ENCODE peak calls at places on chromosomes 1 and 21, in ten cellular contexts. S is DND-41; P is H1; W is H9; H is kidney; J is hepatocyte; M is right atrium auricular region; V is adrenal gland; R is CD4-positive, alpha-beta T cell; O is PC-3. Q is an unnamed sample.

GRCh38 chr1:205652984-205653383 is 21.2 kb upstream of the ELK4 start:
- DNase-seq in V (no peak), H (no peak), R (no peak), P (no peak), S (no peak), O (peak), M (no peak), W (no peak), J (no peak), Q (no peak)

GRCh38 chr1:119253366-119253765 is 112.9 kb upstream of the WARS2 start:
- DNase-seq in J (no peak), S (no peak), M (no peak), P (no peak), H (no peak), O (peak), V (no peak), W (no peak), R (no peak), Q (no peak)

GRCh38 chr1:208078752-208079151 is 165.4 kb downstream of the PLXNA2 start:
- DNase-seq in S (no peak), V (no peak), J (no peak), M (no peak), R (no peak), P (no peak), O (no peak), H (no peak), W (no peak), Q (no peak)

GRCh38 chr1:228530951-228531731 is 44.0 kb downstream of the RNF187 start:
- DNase-seq in R (no peak), H (no peak), O (no peak), S (no peak), M (no peak), V (no peak), W (no peak), J (no peak), P (no peak), Q (no peak)

GRCh38 chr1:87512431-87512830 is 183.8 kb downstream of the LMO4 start:
- DNase-seq in V (no peak), J (no peak), W (no peak), S (no peak), H (no peak), M (no peak), O (no peak), R (no peak), P (no peak), Q (no peak)

GRCh38 chr1:24374891-24375786 is 38.4 kb downstream of the STPG1 start:
- DNase-seq in S (no peak), H (no peak), J (no peak), V (no peak), W (peak), R (no peak), P (no peak), O (peak), M (no peak), Q (no peak)

GRCh38 chr1:98086156-98086555 is 165.3 kb upstream of the DPYD start:
- DNase-seq in J (no peak), R (no peak), W (no peak), V (no peak), O (peak), M (no peak), S (no peak), P (no peak), H (no peak), Q (no peak)

GRCh38 chr1:157773723-157774350 is 3.1 kb downstream of the FCRL2 start:
- DNase-seq in H (no peak), R (no peak), M (no peak), J (peak), O (peak), W (peak), V (no peak), S (peak), P (no peak), Q (peak)

GRCh38 chr21:36693144-36694040 is 5.5 kb upstream of the SIM2 start:
- DNase-seq in W (peak), V (no peak), H (peak), J (no peak), P (peak), O (no peak), M (no peak), R (no peak), S (no peak), Q (peak)

GRCh38 chr1:150973826-150974579 is 632 bp downstream of the CERS2 start:
- DNase-seq in R (peak), H (peak), O (peak), W (peak), S (peak), V (peak), J (peak), M (no peak), P (peak), Q (peak)

GRCh38 chr1:151419819-151420218 is 20.4 kb downstream of the PSMB4 start:
- DNase-seq in W (no peak), S (no peak), J (no peak), R (no peak), M (no peak), H (no peak), P (no peak), O (no peak), V (no peak), Q (no peak)

GRCh38 chr1:25042876-25043580 is 113.0 kb upstream of the RUNX3 start:
- DNase-seq in H (no peak), W (no peak), P (no peak), M (no peak), V (no peak), R (no peak), J (no peak), S (no peak), O (no peak), Q (no peak)

GRCh38 chr1:16631248-16632043 is 18.1 kb upstream of the NBPF1 start:
- DNase-seq in O (no peak), P (peak), W (peak), R (no peak), V (peak), J (no peak), S (peak), M (peak), H (peak), Q (peak)

GRCh38 chr1:28671254-28671780 is 2.7 kb downstream of the GMEB1 start:
- DNase-seq in R (no peak), J (no peak), H (no peak), W (no peak), O (no peak), V (no peak), S (no peak), M (no peak), P (no peak), Q (no peak)

GRCh38 chr21:34073749-34074282 is 438 bp downstream of the MRPS6 start:
- DNase-seq in M (no peak), R (peak), W (no peak), V (no peak), O (peak), J (peak), P (peak), S (peak), H (peak), Q (peak)

GRCh38 chr1:7572654-7573152 is 198.4 kb upstream of the VAMP3 start:
- DNase-seq in V (no peak), M (no peak), J (no peak), P (no peak), W (no peak), S (no peak), H (peak), R (no peak), O (no peak), Q (no peak)

GRCh38 chr1:199855580-199855979 is 171.9 kb upstream of the NR5A2 start:
- DNase-seq in J (no peak), O (peak), M (no peak), H (no peak), W (no peak), R (no peak), S (no peak), P (no peak), V (no peak), Q (no peak)

GRCh38 chr1:198267921-198268320 is 111.1 kb downstream of the NEK7 start:
- DNase-seq in W (no peak), H (no peak), R (no peak), P (no peak), J (no peak), V (no peak), O (peak), S (no peak), M (no peak), Q (no peak)

GRCh38 chr21:34039678-34040382 is 33.5 kb upstream of the MRPS6 start:
- DNase-seq in M (no peak), P (peak), R (no peak), J (peak), S (no peak), W (peak), V (no peak), O (no peak), H (no peak), Q (no peak)

GRCh38 chr1:9655127-9655723 is 3.7 kb downstream of the PIK3CD start:
- DNase-seq in W (no peak), P (no peak), J (no peak), M (no peak), H (no peak), S (no peak), R (no peak), O (no peak), V (no peak), Q (peak)

GRCh38 chr1:9101510-9102146 is 27.3 kb downstream of the GPR157 start:
- DNase-seq in M (no peak), P (peak), O (peak), H (peak), V (peak), J (peak), W (peak), S (peak), R (no peak), Q (peak)

GRCh38 chr1:234722267-234722704 is 112.3 kb upstream of the IRF2BP2 start:
- DNase-seq in M (no peak), V (no peak), O (no peak), J (no peak), W (no peak), H (no peak), R (no peak), P (no peak), S (peak), Q (no peak)

GRCh38 chr21:35548904-35549615 is 500.0 kb upstream of the RUNX1 start:
- DNase-seq in R (no peak), O (peak), W (no peak), H (no peak), J (no peak), S (no peak), V (no peak), M (no peak), P (no peak), Q (no peak)

GRCh38 chr1:166952002-166952746 is 23.2 kb downstream of the ILDR2 start:
- DNase-seq in R (no peak), H (no peak), P (no peak), M (no peak), O (peak), W (no peak), J (no peak), S (no peak), V (no peak), Q (no peak)

GRCh38 chr1:91821126-91821868 is 64.7 kb downstream of the TGFBR3 start:
- DNase-seq in W (no peak), H (no peak), M (no peak), V (no peak), S (no peak), J (no peak), R (no peak), P (no peak), O (no peak), Q (no peak)

GRCh38 chr1:27137022-27137542 is 17.8 kb downstream of the SLC9A1 start:
- DNase-seq in S (peak), H (peak), V (peak), P (no peak), O (no peak), W (peak), R (peak), M (no peak), J (no peak), Q (peak)

GRCh38 chr1:200965111-200965510 is 58.4 kb downstream of the KIF21B start:
- DNase-seq in J (no peak), H (peak), S (no peak), W (no peak), V (no peak), M (no peak), P (no peak), O (no peak), R (no peak), Q (no peak)

GRCh38 chr1:169588785-169589485 is 2.7 kb upstream of the F5 start:
- DNase-seq in J (no peak), O (peak), H (no peak), V (no peak), M (no peak), S (no peak), R (no peak), P (no peak), W (no peak), Q (no peak)

GRCh38 chr1:173628888-173629287 is 6.2 kb upstream of the TEX50 start:
- DNase-seq in J (no peak), H (no peak), V (no peak), P (no peak), S (no peak), O (no peak), M (no peak), R (no peak), W (no peak), Q (no peak)

GRCh38 chr1:174769961-174770549 is 229.7 kb upstream of the CACYBP start:
- DNase-seq in O (peak), S (no peak), J (peak), R (no peak), W (no peak), V (no peak), P (no peak), H (no peak), M (no peak), Q (peak)

DNA sequence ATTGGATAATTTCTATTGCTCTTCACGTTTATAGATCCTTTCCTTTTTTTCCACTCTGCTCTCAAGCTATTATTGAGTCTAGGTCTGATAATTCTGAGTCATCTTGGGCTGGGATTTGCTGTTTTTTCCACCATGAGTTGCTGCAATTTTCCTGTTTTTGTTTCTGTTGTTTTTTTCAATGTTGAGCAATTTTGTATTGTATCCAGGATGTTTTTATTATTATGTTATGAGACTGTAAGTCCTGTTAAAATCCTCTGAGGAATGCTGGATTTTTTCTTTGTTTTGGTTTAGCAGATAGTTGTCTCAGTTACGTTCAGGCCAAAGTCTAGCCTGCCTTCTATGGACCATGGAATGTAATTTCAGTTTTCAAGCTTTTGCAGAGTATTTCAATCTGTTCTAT is 13.0 kb upstream of the SLC35A3 start:
- DNase-seq in M (no peak), H (no peak), V (no peak), W (no peak), R (no peak), J (no peak), S (no peak), P (no peak), O (no peak), Q (no peak)
- TF ChIP-seq CTCF in M (no peak), H (no peak), V (no peak), W (no peak), R (no peak), J (peak), S (no peak), P (no peak), O (no peak), Q (no peak)

GRCh38 chr1:34929853-34930701 is 627 bp upstream of the DLGAP3 start:
- DNase-seq in J (no peak), O (no peak), S (no peak), R (no peak), P (peak), V (no peak), W (peak), H (no peak), M (no peak), Q (no peak)
- TF ChIP-seq CTCF in J (no peak), O (no peak), S (no peak), R (no peak), P (peak), V (no peak), W (no peak), H (no peak), M (no peak), Q (peak)

GRCh38 chr1:20883766-20884165 is 96.7 kb upstream of the HP1BP3 start:
- DNase-seq in M (no peak), P (no peak), W (no peak), H (no peak), R (no peak), S (no peak), O (no peak), V (no peak), J (no peak), Q (no peak)

GRCh38 chr1:20882837-20883236 is 95.7 kb upstream of the HP1BP3 start:
- DNase-seq in S (no peak), M (no peak), V (no peak), W (no peak), P (no peak), O (no peak), R (no peak), J (no peak), H (no peak), Q (no peak)

GRCh38 chr1:20887269-20887668 is 100.2 kb upstream of the HP1BP3 start:
- DNase-seq in V (no peak), P (no peak), O (no peak), R (no peak), H (no peak), S (no peak), J (no peak), W (no peak), M (no peak), Q (no peak)

GRCh38 chr1:20884513-20884912 is 97.4 kb upstream of the HP1BP3 start:
- DNase-seq in V (no peak), O (no peak), R (no peak), S (no peak), P (no peak), W (no peak), J (no peak), M (no peak), H (no peak), Q (no peak)

GRCh38 chr1:20885121-20885520 is 98.0 kb upstream of the HP1BP3 start:
- DNase-seq in W (no peak), O (peak), P (no peak), H (no peak), M (no peak), J (peak), R (no peak), V (no peak), S (no peak), Q (no peak)
- TF ChIP-seq CTCF in W (no peak), O (no peak), P (no peak), H (no peak), M (no peak), J (no peak), R (no peak), V (no peak), S (no peak), Q (no peak)

DNA sequence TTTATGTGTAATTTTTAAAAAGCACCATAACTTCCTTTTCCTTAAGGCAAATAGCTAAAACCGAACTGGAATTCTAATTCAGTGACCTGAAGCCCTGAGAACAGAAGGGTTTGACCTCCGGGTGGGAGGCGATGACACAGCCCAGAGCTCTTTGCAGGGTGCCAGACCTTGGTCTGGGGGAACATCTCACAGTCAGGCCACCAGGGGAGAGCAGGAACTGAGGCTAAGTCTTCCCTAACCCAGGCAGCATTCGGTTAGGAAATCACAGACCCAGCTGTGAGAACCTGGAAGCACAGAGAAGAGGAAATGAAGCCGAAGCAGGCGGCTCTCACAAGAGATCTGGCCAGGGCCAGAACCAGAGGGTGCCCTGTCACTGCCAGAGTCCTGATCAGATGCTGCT is 444.8 kb downstream of the TTLL7 start:
- DNase-seq in H (no peak), O (no peak), W (peak), S (no peak), R (no peak), V (no peak), J (no peak), P (no peak), M (no peak), Q (no peak)
- TF ChIP-seq CTCF in H (no peak), O (no peak), W (peak), S (no peak), R (no peak), V (no peak), J (no peak), P (peak), M (no peak), Q (no peak)

GRCh38 chr1:93679546-93679945 is 2.1 kb downstream of the BCAR3 start:
- DNase-seq in W (no peak), H (no peak), O (peak), M (no peak), P (no peak), R (no peak), V (peak), S (no peak), J (no peak), Q (no peak)

GRCh38 chr1:93681549-93682412 is at the start of gene BCAR3:
- DNase-seq in H (peak), O (peak), S (no peak), W (peak), P (peak), M (peak), R (no peak), J (peak), V (peak), Q (peak)

GRCh38 chr1:93678966-93679480 is 2.6 kb downstream of the BCAR3 start:
- DNase-seq in V (no peak), H (no peak), S (no peak), P (no peak), M (no peak), J (no peak), R (no peak), O (no peak), W (no peak), Q (no peak)

GRCh38 chr1:93681095-93681548 is 515 bp downstream of the BCAR3 start:
- DNase-seq in W (no peak), H (peak), P (peak), R (no peak), J (peak), S (no peak), O (peak), M (no peak), V (peak), Q (peak)

GRCh38 chr1:93680121-93681094 is 1.2 kb downstream of the BCAR3 start:
- DNase-seq in V (peak), R (no peak), O (peak), H (peak), M (peak), W (peak), J (peak), P (peak), S (no peak), Q (peak)
- TF ChIP-seq CTCF in V (peak), R (no peak), O (peak), H (peak), M (peak), W (peak), J (peak), P (peak), S (no peak), Q (peak)

DNA sequence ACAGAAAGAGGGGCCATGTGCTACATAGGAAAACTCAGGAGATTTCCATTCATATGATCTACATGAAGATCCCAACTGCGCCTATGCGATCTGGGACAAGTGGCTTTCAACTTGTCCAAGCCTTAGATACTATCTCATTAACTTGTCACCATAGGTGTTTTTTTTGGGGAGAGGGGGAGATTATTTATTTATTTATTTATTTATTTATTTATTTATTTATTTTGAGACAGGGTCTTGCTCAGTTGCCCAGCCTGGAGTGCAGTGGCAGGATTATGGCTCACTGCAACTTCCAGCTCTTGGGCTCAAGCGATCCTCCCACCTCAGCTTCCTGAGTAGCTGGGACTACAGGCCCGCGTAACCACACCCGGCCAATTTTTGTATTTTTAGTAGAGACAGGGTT is 11.3 kb downstream of the FABP3 start:
- DNase-seq in O (no peak), R (no peak), V (peak), H (no peak), P (no peak), S (no peak), W (no peak), J (no peak), M (peak), Q (no peak)
- TF ChIP-seq CTCF in O (no peak), R (no peak), V (no peak), H (no peak), P (no peak), S (no peak), W (no peak), J (no peak), M (no peak), Q (no peak)

GRCh38 chr1:155309423-155310021 is 856 bp downstream of the FDPS start:
- DNase-seq in P (no peak), S (peak), V (peak), W (no peak), M (no peak), J (peak), O (peak), R (no peak), H (peak), Q (no peak)
- TF ChIP-seq CTCF in P (no peak), S (no peak), V (no peak), W (no peak), M (no peak), J (no peak), O (peak), R (no peak), H (no peak), Q (no peak)